ENCODE peak calls at places on chromosomes 13 and 19, in eight cellular contexts. D is K562; A is heart left ventricle; G is fibroblast of pulmonary artery; R is activated CD4-positive, alpha-beta T cell treated with anti-CD3 and anti-CD28 coated beads for 24 hours; T is T-helper 9 cell; V is activated CD8-positive, alpha-beta memory T cell treated with anti-CD3 and anti-CD28 coated beads for 48 hours; B is stimulated activated naive CD4-positive, alpha-beta T cell. X is an unnamed sample.

GRCh38 chr13:20945952-20946383 is 43.4 kb upstream of the XPO4 start:
- DNase-seq in D (no peak), A (peak), G (no peak), R (no peak), T (no peak), V (no peak), B (no peak), X (no peak)

GRCh38 chr19:13827656-13828055 is 32.4 kb downstream of the ZSWIM4 start:
- DNase-seq in D (peak), A (no peak), G (no peak), R (no peak), T (no peak), V (no peak), B (no peak), X (no peak)

GRCh38 chr13:104750377-104750776 is 1684.2 kb upstream of the SLC10A2 start:
- DNase-seq in D (no peak), A (no peak), G (peak), R (no peak), T (no peak), V (no peak), B (no peak), X (no peak)

GRCh38 chr19:3275068-3275582 is 50.7 kb downstream of the CELF5 start:
- DNase-seq in D (peak), A (no peak), G (no peak), R (peak), T (no peak), V (peak), B (peak), X (peak)

GRCh38 chr13:65844266-65844841 is 1385.8 kb downstream of the PCDH9 start:
- DNase-seq in D (no peak), A (no peak), G (no peak), R (no peak), T (no peak), V (no peak), B (no peak), X (no peak)

GRCh38 chr19:47768604-47769003 is 9.9 kb upstream of the SELENOW start:
- DNase-seq in D (no peak), A (no peak), G (no peak), R (no peak), T (no peak), V (no peak), B (no peak), X (no peak)

GRCh38 chr13:95552539-95553270 is at the start of gene CLDN10:
- DNase-seq in D (no peak), A (no peak), G (no peak), R (no peak), T (no peak), V (no peak), B (no peak), X (no peak)

GRCh38 chr13:51769455-51770127 is 34.4 kb downstream of the DHRS12 start:
- DNase-seq in D (no peak), A (no peak), G (peak), R (no peak), T (no peak), V (no peak), B (no peak), X (no peak)

GRCh38 chr19:18090545-18091216 is 3.9 kb upstream of the IL12RB1 start:
- DNase-seq in D (peak), A (no peak), G (peak), R (no peak), T (no peak), V (no peak), B (no peak), X (no peak)

GRCh38 chr19:48302600-48302959 is 22.8 kb upstream of the EMP3 start:
- DNase-seq in D (no peak), A (no peak), G (no peak), R (no peak), T (no peak), V (no peak), B (no peak), X (no peak)

GRCh38 chr13:100589178-100589725 is 663 bp upstream of the GGACT start:
- DNase-seq in D (no peak), A (no peak), G (no peak), R (no peak), T (no peak), V (no peak), B (no peak), X (no peak)

X was measured in GM12891.